ENCODE peak calls at places on chromosomes 11 and 22, in eight cellular contexts. Z is sigmoid colon, O is vagina, Q is tibial nerve, S is cardiac muscle cell, T is AG10803, G is brain microvascular endothelial cell, L is esophagus squamous epithelium. M is an unnamed sample.

GRCh38 chr22:38924197-38924952 is 33.0 kb upstream of the APOBEC3A start:
- DNase-seq in Z (peak; percentile 89), O (no peak), Q (peak; percentile 67), G (peak; percentile 88), L (no peak), T (peak; percentile 92), S (peak; percentile 94), M (peak; percentile 94)

GRCh38 chr11:67044496-67044895 is 12.2 kb upstream of the RHOD start:
- DNase-seq in O (no peak), T (no peak), L (no peak), Q (no peak), Z (no peak), G (no peak), S (no peak), M (peak; percentile 64)

GRCh38 chr22:43570531-43571144 is 158.8 kb downstream of the MPPED1 start:
- DNase-seq in G (no peak), T (no peak), Z (no peak), L (no peak), S (no peak), O (no peak), Q (no peak), M (no peak)

GRCh38 chr22:47806894-47807293 is 1044.4 kb downstream of the TBC1D22A start:
- DNase-seq in T (no peak), S (no peak), Z (no peak), O (no peak), Q (no peak), G (no peak), L (no peak), M (no peak)

GRCh38 chr11:21264125-21264524 is 594.7 kb downstream of the NELL1 start:
- DNase-seq in S (no peak), G (no peak), T (no peak), Z (no peak), Q (no peak), O (no peak), L (no peak), M (no peak)

GRCh38 chr22:23128269-23129108 is 13.3 kb downstream of the RSPH14 start:
- DNase-seq in S (peak; percentile 88), O (no peak), Z (peak; percentile 78), T (peak; percentile 77), G (peak; percentile 70), L (no peak), Q (peak; percentile 77), M (peak; percentile 76)

GRCh38 chr11:112553340-112553739 is 292.7 kb upstream of the PLET1 start:
- DNase-seq in T (no peak), Q (no peak), G (no peak), L (no peak), S (no peak), Z (no peak), O (no peak), M (no peak)

GRCh38 chr11:66859686-66860448 is 3.0 kb downstream of the LRFN4 start:
- DNase-seq in L (no peak), Q (no peak), S (no peak), T (no peak), O (no peak), G (no peak), Z (peak; percentile 66), M (no peak)

GRCh38 chr11:4018641-4019040 is 76.0 kb upstream of the RRM1 start:
- DNase-seq in L (no peak), O (no peak), G (no peak), Z (no peak), Q (no peak), T (no peak), S (no peak), M (no peak)

GRCh38 chr11:20197881-20198280 is 37.6 kb upstream of the DBX1 start:
- DNase-seq in G (no peak), Z (no peak), Q (no peak), O (no peak), L (no peak), T (no peak), S (no peak), M (no peak)

GRCh38 chr11:64763804-64764611 is 4.2 kb upstream of the PYGM start:
- DNase-seq in G (no peak), Z (no peak), S (no peak), O (no peak), Q (no peak), T (no peak), L (no peak), M (no peak)
- H3K4me3 ChIP-seq in G (no peak overlapping the region), Z (no peak overlapping the region), S (no peak overlapping the region), O (no peak overlapping the region), Q (no peak overlapping the region), T (no peak overlapping the region), L (no peak overlapping the region), M (no peak overlapping the region)

GRCh38 chr11:64337538-64338249 is 2.3 kb upstream of the CCDC88B start:
- DNase-seq in T (peak; percentile 39), G (no peak), Z (no peak), O (no peak), L (no peak), S (no peak), Q (no peak), M (no peak)

GRCh38 chr11:64331569-64332371 is 8.2 kb upstream of the CCDC88B start:
- DNase-seq in Z (peak; percentile 76), T (peak; percentile 90), S (peak; percentile 89), O (no peak), L (no peak), Q (peak; percentile 42), G (peak; percentile 84), M (peak; percentile 77)

GRCh38 chr11:64330888-64331287 is 9.1 kb upstream of the CCDC88B start:
- DNase-seq in S (no peak), Q (no peak), G (no peak), O (no peak), T (no peak), L (no peak), Z (no peak), M (no peak)

GRCh38 chr11:64333556-64333955 is 6.4 kb upstream of the CCDC88B start:
- DNase-seq in T (no peak), Z (no peak), O (no peak), G (no peak), Q (no peak), S (no peak), L (no peak), M (no peak)

GRCh38 chr11:64334764-64335741 is 5.0 kb upstream of the CCDC88B start:
- DNase-seq in L (no peak), T (peak; percentile 94), S (peak; percentile 81), Q (no peak), G (peak; percentile 92), O (no peak), Z (no peak), M (peak; percentile 82)
- TF ChIP-seq CTCF in L (no peak), T (no peak), S (no peak), Q (no peak), G (no peak), O (no peak), Z (no peak), M (no peak)

DNA sequence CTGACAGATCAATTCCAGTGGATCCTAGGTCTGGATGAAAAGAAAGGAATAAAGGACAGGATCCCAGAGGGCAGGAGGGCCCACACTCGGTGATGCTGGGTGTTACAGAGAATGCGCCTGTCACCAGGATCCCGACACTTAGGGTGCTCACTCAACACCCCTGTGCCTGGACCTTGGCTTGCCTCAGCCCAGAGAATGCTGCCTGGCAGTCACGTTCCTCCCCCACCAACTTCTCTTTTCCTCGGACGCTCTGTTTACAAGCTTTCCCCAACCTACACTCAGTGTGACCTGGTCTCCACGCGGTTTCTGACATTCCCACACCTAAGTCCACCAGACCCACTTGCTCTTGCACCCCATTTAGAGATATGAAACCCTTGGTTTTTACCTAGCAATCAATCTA is 38.0 kb upstream of the ETS1 start:
- DNase-seq in S (no peak), Q (no peak), O (no peak), T (no peak), Z (no peak), G (no peak), L (no peak), M (no peak)
- H3K4me3 ChIP-seq in S (no peak overlapping the region), Q (no peak overlapping the region), O (no peak overlapping the region), T (no peak overlapping the region), Z (no peak overlapping the region), G (no peak overlapping the region), L (no peak overlapping the region), M (no peak overlapping the region)

GRCh38 chr11:79156031-79156430 is 284.8 kb downstream of the TENM4 start:
- DNase-seq in L (no peak), O (no peak), Q (no peak), S (no peak), Z (no peak), G (no peak), T (no peak), M (no peak)

GRCh38 chr11:79157738-79158137 is 283.1 kb downstream of the TENM4 start:
- DNase-seq in G (no peak), O (no peak), T (no peak), Z (no peak), L (no peak), Q (no peak), S (no peak), M (no peak)

GRCh38 chr11:79165908-79166307 is 274.9 kb downstream of the TENM4 start:
- DNase-seq in Q (no peak), G (no peak), Z (no peak), T (no peak), L (no peak), S (no peak), O (no peak), M (no peak)

GRCh38 chr11:79159657-79160450 is 281.0 kb downstream of the TENM4 start:
- DNase-seq in L (no peak), G (no peak), S (peak; percentile 19), T (no peak), Q (no peak), Z (no peak), O (no peak), M (no peak)

GRCh38 chr11:79160786-79161403 is 279.9 kb downstream of the TENM4 start:
- DNase-seq in G (no peak), L (no peak), Z (no peak), Q (no peak), S (peak; percentile 71), T (peak; percentile 55), O (no peak), M (peak; percentile 23)
- TF ChIP-seq CTCF in G (no peak), L (no peak), Z (no peak), Q (no peak), S (peak; percentile 78), T (peak; percentile 60), O (no peak), M (peak; percentile 59)

M was measured in astrocyte of the spinal cord.